ENCODE peak calls at places on chromosomes 6 and 20, in five cellular contexts. One of them, this sample, is unnamed. For H3K4me1, H3K27me3 and H3K9me3, the result is how much of the 10 kb centered on the place peaks cover.

GRCh38 chr6:37653933-37654565 is 43.6 kb downstream of the MDGA1 start:
- DNase-seq in left ventricle myocardium inferior: no peak
- DNase-seq in prostate gland: no peak
- DNase-seq in psoas muscle: no peak
- DNase-seq in CD4-positive, CD25-positive, alpha-beta regulatory T cell: peak
- DNase-seq in this sample: peak

GRCh38 chr20:46220808-46221207 is 87.5 kb downstream of the CDH22 start:
- DNase-seq in CD4-positive, CD25-positive, alpha-beta regulatory T cell: no peak
- DNase-seq in prostate gland: no peak
- DNase-seq in left ventricle myocardium inferior: no peak
- DNase-seq in psoas muscle: no peak
- DNase-seq in this sample: peak

GRCh38 chr6:85490516-85491248 is 40.8 kb downstream of the NT5E start:
- DNase-seq in CD4-positive, CD25-positive, alpha-beta regulatory T cell: no peak
- DNase-seq in left ventricle myocardium inferior: no peak
- DNase-seq in psoas muscle: no peak
- DNase-seq in prostate gland: no peak
- DNase-seq in this sample: no peak

GRCh38 chr6:79450984-79451383 is 86.2 kb downstream of the LCA5 start:
- DNase-seq in left ventricle myocardium inferior: no peak
- DNase-seq in psoas muscle: no peak
- DNase-seq in CD4-positive, CD25-positive, alpha-beta regulatory T cell: no peak
- DNase-seq in prostate gland: no peak
- DNase-seq in this sample: no peak

GRCh38 chr20:24254480-24254879 is 214.9 kb upstream of the SYNDIG1 start:
- DNase-seq in CD4-positive, CD25-positive, alpha-beta regulatory T cell: no peak
- DNase-seq in prostate gland: no peak
- DNase-seq in left ventricle myocardium inferior: no peak
- DNase-seq in psoas muscle: no peak
- DNase-seq in this sample: no peak

GRCh38 chr6:38387994-38388393 is 251.7 kb downstream of the BTBD9 start:
- DNase-seq in CD4-positive, CD25-positive, alpha-beta regulatory T cell: no peak
- DNase-seq in prostate gland: no peak
- DNase-seq in left ventricle myocardium inferior: no peak
- DNase-seq in psoas muscle: no peak
- DNase-seq in this sample: no peak

GRCh38 chr6:107129370-107129925 is 14.1 kb upstream of the BEND3 start:
- DNase-seq in left ventricle myocardium inferior: no peak
- DNase-seq in CD4-positive, CD25-positive, alpha-beta regulatory T cell: no peak
- DNase-seq in psoas muscle: no peak
- DNase-seq in prostate gland: no peak
- DNase-seq in this sample: no peak

GRCh38 chr6:148611213-148611612 is 135.6 kb upstream of the UST start:
- DNase-seq in psoas muscle: peak
- DNase-seq in prostate gland: peak
- DNase-seq in CD4-positive, CD25-positive, alpha-beta regulatory T cell: no peak
- DNase-seq in left ventricle myocardium inferior: peak
- DNase-seq in this sample: no peak

GRCh38 chr6:116268589-116269293 is 11.0 kb downstream of the TSPYL1 start:
- DNase-seq in left ventricle myocardium inferior: no peak
- DNase-seq in prostate gland: no peak
- DNase-seq in CD4-positive, CD25-positive, alpha-beta regulatory T cell: peak
- DNase-seq in psoas muscle: no peak
- DNase-seq in this sample: no peak

GRCh38 chr20:58458342-58459057 is 56.7 kb downstream of the APCDD1L start:
- DNase-seq in psoas muscle: no peak
- DNase-seq in left ventricle myocardium inferior: no peak
- DNase-seq in CD4-positive, CD25-positive, alpha-beta regulatory T cell: no peak
- DNase-seq in prostate gland: no peak
- DNase-seq in this sample: no peak

GRCh38 chr6:135832186-135832585 is 19.3 kb upstream of the PDE7B start:
- DNase-seq in CD4-positive, CD25-positive, alpha-beta regulatory T cell: no peak
- DNase-seq in prostate gland: no peak
- DNase-seq in left ventricle myocardium inferior: no peak
- DNase-seq in psoas muscle: no peak
- DNase-seq in this sample: no peak

GRCh38 chr6:79913369-79913768 is 34.0 kb downstream of the ELOVL4 start:
- DNase-seq in psoas muscle: no peak
- DNase-seq in CD4-positive, CD25-positive, alpha-beta regulatory T cell: peak
- DNase-seq in left ventricle myocardium inferior: no peak
- DNase-seq in prostate gland: no peak
- DNase-seq in this sample: no peak

GRCh38 chr20:18727032-18727508 is 86.5 kb upstream of the SCP2D1 start:
- DNase-seq in left ventricle myocardium inferior: no peak
- DNase-seq in psoas muscle: no peak
- DNase-seq in CD4-positive, CD25-positive, alpha-beta regulatory T cell: no peak
- DNase-seq in prostate gland: no peak
- DNase-seq in this sample: no peak

GRCh38 chr6:167855825-167856425 is 29.2 kb downstream of the AFDN start:
- DNase-seq in left ventricle myocardium inferior: no peak
- DNase-seq in psoas muscle: no peak
- DNase-seq in CD4-positive, CD25-positive, alpha-beta regulatory T cell: no peak
- DNase-seq in prostate gland: no peak
- DNase-seq in this sample: no peak

GRCh38 chr20:8790442-8791074 is 278.3 kb upstream of the PLCB4 start:
- DNase-seq in psoas muscle: no peak
- DNase-seq in prostate gland: no peak
- DNase-seq in left ventricle myocardium inferior: no peak
- DNase-seq in CD4-positive, CD25-positive, alpha-beta regulatory T cell: peak
- DNase-seq in this sample: no peak

GRCh38 chr6:100177956-100178355 is 183.9 kb upstream of the MCHR2 start:
- DNase-seq in prostate gland: no peak
- DNase-seq in psoas muscle: no peak
- DNase-seq in left ventricle myocardium inferior: no peak
- DNase-seq in CD4-positive, CD25-positive, alpha-beta regulatory T cell: no peak
- DNase-seq in this sample: no peak

GRCh38 chr6:93235775-93236174 is 183.6 kb downstream of the EPHA7 start:
- DNase-seq in CD4-positive, CD25-positive, alpha-beta regulatory T cell: no peak
- DNase-seq in psoas muscle: no peak
- DNase-seq in left ventricle myocardium inferior: no peak
- DNase-seq in prostate gland: no peak
- DNase-seq in this sample: no peak

GRCh38 chr6:158730175-158730907 is 80.5 kb downstream of the SYTL3 start:
- DNase-seq in left ventricle myocardium inferior: no peak
- DNase-seq in CD4-positive, CD25-positive, alpha-beta regulatory T cell: no peak
- DNase-seq in prostate gland: no peak
- DNase-seq in psoas muscle: no peak
- DNase-seq in this sample: no peak

GRCh38 chr6:34587325-34587724 is 31.2 kb upstream of the SPDEF start:
- DNase-seq in CD4-positive, CD25-positive, alpha-beta regulatory T cell: no peak
- DNase-seq in prostate gland: no peak
- DNase-seq in left ventricle myocardium inferior: no peak
- DNase-seq in psoas muscle: no peak
- DNase-seq in this sample: no peak

GRCh38 chr20:10315138-10315537 is 96.5 kb downstream of the SNAP25 start:
- DNase-seq in psoas muscle: no peak
- DNase-seq in prostate gland: no peak
- DNase-seq in CD4-positive, CD25-positive, alpha-beta regulatory T cell: no peak
- DNase-seq in left ventricle myocardium inferior: no peak
- DNase-seq in this sample: no peak
- H3K4me1 ChIP-seq in psoas muscle: under half
- H3K4me1 ChIP-seq in prostate gland: under half
- H3K4me1 ChIP-seq in CD4-positive, CD25-positive, alpha-beta regulatory T cell: under half
- H3K4me1 ChIP-seq in left ventricle myocardium inferior: under half
- H3K4me1 ChIP-seq in this sample: under half

GRCh38 chr20:16691381-16691780 is 38.4 kb upstream of the SNRPB2 start:
- DNase-seq in prostate gland: no peak
- DNase-seq in psoas muscle: no peak
- DNase-seq in CD4-positive, CD25-positive, alpha-beta regulatory T cell: no peak
- DNase-seq in left ventricle myocardium inferior: no peak
- DNase-seq in this sample: no peak
- H3K27me3 ChIP-seq in prostate gland: under half
- H3K27me3 ChIP-seq in psoas muscle: under half
- H3K27me3 ChIP-seq in CD4-positive, CD25-positive, alpha-beta regulatory T cell: under half
- H3K27me3 ChIP-seq in left ventricle myocardium inferior: under half
- H3K27me3 ChIP-seq in this sample: under half

GRCh38 chr20:59683181-59683580 is 78.8 kb downstream of the PHACTR3 start:
- DNase-seq in psoas muscle: no peak
- DNase-seq in left ventricle myocardium inferior: no peak
- DNase-seq in prostate gland: no peak
- DNase-seq in CD4-positive, CD25-positive, alpha-beta regulatory T cell: no peak
- DNase-seq in this sample: no peak
- H3K9me3 ChIP-seq in psoas muscle: under half
- H3K9me3 ChIP-seq in left ventricle myocardium inferior: under half
- H3K9me3 ChIP-seq in prostate gland: under half
- H3K9me3 ChIP-seq in CD4-positive, CD25-positive, alpha-beta regulatory T cell: under half
- H3K9me3 ChIP-seq in this sample: under half

GRCh38 chr6:36117639-36118549 is 12.4 kb upstream of the MAPK13 start:
- DNase-seq in CD4-positive, CD25-positive, alpha-beta regulatory T cell: peak
- DNase-seq in left ventricle myocardium inferior: no peak
- DNase-seq in psoas muscle: no peak
- DNase-seq in prostate gland: no peak
- DNase-seq in this sample: no peak
- H3K4me1 ChIP-seq in CD4-positive, CD25-positive, alpha-beta regulatory T cell: half or more
- H3K4me1 ChIP-seq in left ventricle myocardium inferior: under half
- H3K4me1 ChIP-seq in psoas muscle: under half
- H3K4me1 ChIP-seq in prostate gland: under half
- H3K4me1 ChIP-seq in this sample: under half

DNA sequence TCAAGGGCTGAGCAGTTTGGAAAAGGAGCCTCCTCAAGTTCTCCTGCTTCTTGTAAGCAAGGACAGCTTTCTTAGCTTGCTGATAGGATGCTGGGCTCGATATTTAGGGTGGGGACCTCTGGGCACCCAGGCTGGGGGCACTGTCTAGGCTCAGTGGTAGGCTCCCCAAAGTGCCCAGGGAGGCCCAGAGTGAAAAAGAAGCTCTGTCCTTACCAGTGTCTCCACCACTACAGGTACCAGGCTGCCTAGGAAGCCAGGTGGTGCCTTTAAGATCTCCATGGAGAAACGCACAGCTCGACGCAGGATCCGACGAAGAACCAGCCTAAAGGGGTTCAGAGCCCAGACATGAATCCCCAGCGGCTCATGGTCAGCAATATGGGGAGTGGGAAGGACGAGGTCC is 6.4 kb downstream of the AARS2 start:
- DNase-seq in CD4-positive, CD25-positive, alpha-beta regulatory T cell: no peak
- DNase-seq in prostate gland: no peak
- DNase-seq in psoas muscle: no peak
- DNase-seq in left ventricle myocardium inferior: no peak
- DNase-seq in this sample: no peak
- H3K27me3 ChIP-seq in CD4-positive, CD25-positive, alpha-beta regulatory T cell: under half
- H3K27me3 ChIP-seq in prostate gland: under half
- H3K27me3 ChIP-seq in psoas muscle: under half
- H3K27me3 ChIP-seq in left ventricle myocardium inferior: under half
- H3K27me3 ChIP-seq in this sample: under half

This sample was measured in Caco-2.